ENCODE peak calls at places on chromosomes 5 and 9, in ten cellular contexts. W, M, Y, C, Q, E, H, Z, B and G are unnamed samples.

GRCh38 chr5:151270599-151270998 is 17.6 kb downstream of the GM2A start:
- DNase-seq in W (no peak), M (no peak), Y (no peak), C (peak; percentile 59), Q (no peak), E (peak; percentile 23), H (no peak), Z (peak; percentile 14), B (no peak), G (no peak)

GRCh38 chr9:22389271-22389670 is 57.4 kb upstream of the DMRTA1 start:
- DNase-seq in W (no peak), M (no peak), Y (no peak), C (no peak), Q (no peak), E (no peak), H (no peak), Z (no peak), B (no peak), G (no peak)

GRCh38 chr5:135571902-135572301 is 6.9 kb downstream of the CXCL14 start:
- DNase-seq in W (no peak), M (no peak), Y (no peak), C (no peak), Q (no peak), E (no peak), H (no peak), Z (no peak), B (no peak), G (no peak)

GRCh38 chr5:6452622-6453504 is 4.2 kb downstream of the UBE2QL1 start:
- DNase-seq in W (no peak), M (no peak), Y (no peak), C (no peak), Q (no peak), E (no peak), H (no peak), Z (no peak), B (no peak), G (no peak)

GRCh38 chr9:15231788-15232635 is 75.0 kb downstream of the TTC39B start:
- DNase-seq in W (no peak), M (no peak), Y (peak; percentile 54), C (no peak), Q (no peak), E (no peak), H (no peak), Z (peak; percentile 71), B (peak; percentile 4), G (no peak)

GRCh38 chr5:337565-338130 is 16.1 kb downstream of the AHRR start:
- DNase-seq in W (no peak), M (no peak), Y (no peak), C (no peak), Q (no peak), E (no peak), H (no peak), Z (peak; percentile 33), B (no peak), G (no peak)

GRCh38 chr9:127930298-127931091 is at the start of gene PIP5KL1:
- DNase-seq in W (peak; percentile 66), M (no peak), Y (peak; percentile 95), C (peak; percentile 69), Q (no peak), E (peak; percentile 65), H (peak; percentile 54), Z (peak; percentile 86), B (peak; percentile 29), G (peak; percentile 66)

GRCh38 chr9:129322022-129322621 is 144.1 kb upstream of the IER5L start:
- DNase-seq in W (no peak), M (no peak), Y (no peak), C (no peak), Q (no peak), E (no peak), H (no peak), Z (no peak), B (no peak), G (no peak)

GRCh38 chr9:93296889-93297480 is 113.0 kb downstream of the WNK2 start:
- DNase-seq in W (no peak), M (no peak), Y (no peak), C (no peak), Q (no peak), E (no peak), H (no peak), Z (no peak), B (no peak), G (no peak)

GRCh38 chr9:134243778-134244467 is 79.6 kb upstream of the RNU6ATAC start:
- DNase-seq in W (peak; percentile 3), M (no peak), Y (peak; percentile 81), C (no peak), Q (no peak), E (no peak), H (no peak), Z (no peak), B (no peak), G (peak; percentile 22)

GRCh38 chr5:122156724-122157325 is 27.5 kb downstream of the ZNF474 start:
- DNase-seq in W (no peak), M (no peak), Y (no peak), C (peak; percentile 33), Q (no peak), E (no peak), H (no peak), Z (peak; percentile 59), B (peak; percentile 45), G (no peak)

GRCh38 chr9:87267701-87268100 is 230.0 kb upstream of the DAPK1 start:
- DNase-seq in W (no peak), M (peak; percentile 91), Y (no peak), C (no peak), Q (no peak), E (no peak), H (no peak), Z (no peak), B (no peak), G (no peak)

GRCh38 chr9:17859987-17860386 is 281.1 kb downstream of the SH3GL2 start:
- DNase-seq in W (no peak), M (no peak), Y (no peak), C (no peak), Q (no peak), E (no peak), H (no peak), Z (no peak), B (no peak), G (no peak)

GRCh38 chr9:122374885-122375420 is 4.1 kb downstream of the PTGS1 start:
- DNase-seq in W (no peak), M (no peak), Y (no peak), C (peak; percentile 31), Q (no peak), E (no peak), H (no peak), Z (peak; percentile 51), B (no peak), G (no peak)

GRCh38 chr9:530681-531080 is 310.8 kb upstream of the DMRT1 start:
- DNase-seq in W (no peak), M (no peak), Y (no peak), C (peak; percentile 18), Q (no peak), E (no peak), H (no peak), Z (peak; percentile 32), B (no peak), G (no peak)

GRCh38 chr5:10676224-10676623 is 84.8 kb downstream of the DAP start:
- DNase-seq in W (no peak), M (no peak), Y (no peak), C (no peak), Q (no peak), E (no peak), H (no peak), Z (no peak), B (no peak), G (no peak)

GRCh38 chr5:1172670-1173404 is 28.6 kb upstream of the SLC6A19 start:
- DNase-seq in W (no peak), M (no peak), Y (no peak), C (no peak), Q (no peak), E (peak; percentile 56), H (no peak), Z (no peak), B (no peak), G (no peak)

GRCh38 chr9:1722404-1722803 is 292.7 kb upstream of the SMARCA2 start:
- DNase-seq in W (no peak), M (no peak), Y (no peak), C (no peak), Q (no peak), E (no peak), H (no peak), Z (no peak), B (no peak), G (no peak)

GRCh38 chr5:81633916-81634315 is 117.0 kb downstream of the SSBP2 start:
- DNase-seq in W (no peak), M (no peak), Y (no peak), C (no peak), Q (no peak), E (no peak), H (no peak), Z (no peak), B (no peak), G (no peak)

GRCh38 chr5:150534811-150535210 is 26.9 kb downstream of the NDST1 start:
- DNase-seq in W (no peak), M (no peak), Y (no peak), C (no peak), Q (no peak), E (no peak), H (no peak), Z (no peak), B (no peak), G (no peak)

GRCh38 chr9:129938291-129938979 is 103.2 kb downstream of the USP20 start:
- DNase-seq in W (peak; percentile 58), M (peak; percentile 70), Y (no peak), C (peak; percentile 18), Q (no peak), E (no peak), H (no peak), Z (peak; percentile 7), B (no peak), G (no peak)

GRCh38 chr9:27412081-27412480 is 112.0 kb upstream of the IFNK start:
- DNase-seq in W (no peak), M (no peak), Y (no peak), C (no peak), Q (no peak), E (no peak), H (no peak), Z (no peak), B (no peak), G (no peak)

GRCh38 chr9:90953805-90954204 is 152.2 kb downstream of the SYK start:
- DNase-seq in W (no peak), M (no peak), Y (no peak), C (no peak), Q (no peak), E (no peak), H (no peak), Z (peak; percentile 35), B (no peak), G (no peak)

GRCh38 chr5:68771747-68772146 is 322.1 kb upstream of the SLC30A5 start:
- DNase-seq in W (no peak), M (no peak), Y (no peak), C (no peak), Q (no peak), E (no peak), H (no peak), Z (no peak), B (no peak), G (no peak)

GRCh38 chr9:135009711-135010362 is 77.6 kb upstream of the OLFM1 start:
- DNase-seq in W (no peak), M (no peak), Y (no peak), C (no peak), Q (no peak), E (no peak), H (no peak), Z (no peak), B (no peak), G (no peak)

GRCh38 chr9:91301161-91301560 is 60.6 kb downstream of the AUH start:
- DNase-seq in W (no peak), M (no peak), Y (no peak), C (no peak), Q (no peak), E (no peak), H (no peak), Z (no peak), B (no peak), G (no peak)

GRCh38 chr5:155871623-155872022 is 455.3 kb upstream of the SGCD start:
- DNase-seq in W (no peak), M (no peak), Y (no peak), C (no peak), Q (no peak), E (no peak), H (no peak), Z (no peak), B (no peak), G (no peak)

GRCh38 chr5:156824800-156825199 is 25.3 kb upstream of the PPP1R2B start:
- DNase-seq in W (peak; percentile 42), M (peak; percentile 35), Y (no peak), C (peak; percentile 19), Q (no peak), E (no peak), H (no peak), Z (no peak), B (no peak), G (no peak)